ENCODE peak calls at places on chromosomes 6 and 20, in six cellular contexts. One of them, this sample, is unnamed.

GRCh38 chr6:24775520-24776058 is 852 bp downstream of the GMNN start:
- DNase-seq in tibial nerve: no peak
- DNase-seq in HCT116: no peak
- DNase-seq in testis: no peak
- DNase-seq in upper lobe of left lung: no peak
- DNase-seq in sigmoid colon: no peak
- DNase-seq in this sample: no peak

GRCh38 chr6:127015858-127016257 is 102.6 kb upstream of the RSPO3 start:
- DNase-seq in HCT116: no peak
- DNase-seq in upper lobe of left lung: no peak
- DNase-seq in tibial nerve: no peak
- DNase-seq in testis: no peak
- DNase-seq in sigmoid colon: no peak
- DNase-seq in this sample: no peak

GRCh38 chr6:37010402-37010892 is 5.0 kb downstream of the FGD2 start:
- DNase-seq in testis: no peak
- DNase-seq in sigmoid colon: no peak
- DNase-seq in tibial nerve: no peak
- DNase-seq in HCT116: no peak
- DNase-seq in upper lobe of left lung: no peak
- DNase-seq in this sample: no peak

GRCh38 chr6:25034477-25034876 is 98.7 kb upstream of the RIPOR2 start:
- DNase-seq in testis: no peak
- DNase-seq in sigmoid colon: no peak
- DNase-seq in upper lobe of left lung: no peak
- DNase-seq in tibial nerve: no peak
- DNase-seq in HCT116: no peak
- DNase-seq in this sample: no peak

GRCh38 chr6:128403618-128404444 is 116.6 kb downstream of the PTPRK start:
- DNase-seq in tibial nerve: no peak
- DNase-seq in testis: no peak
- DNase-seq in sigmoid colon: no peak
- DNase-seq in upper lobe of left lung: no peak
- DNase-seq in HCT116: no peak
- DNase-seq in this sample: no peak

GRCh38 chr6:147642458-147642857 is 134.0 kb downstream of the SAMD5 start:
- DNase-seq in HCT116: no peak
- DNase-seq in testis: no peak
- DNase-seq in tibial nerve: no peak
- DNase-seq in sigmoid colon: no peak
- DNase-seq in upper lobe of left lung: no peak
- DNase-seq in this sample: no peak

GRCh38 chr6:36780517-36781210 is 58.6 kb downstream of the CPNE5 start:
- DNase-seq in upper lobe of left lung: peak; percentile 56
- DNase-seq in sigmoid colon: no peak
- DNase-seq in HCT116: no peak
- DNase-seq in testis: no peak
- DNase-seq in tibial nerve: no peak
- DNase-seq in this sample: no peak

GRCh38 chr6:52420668-52421358 is 671 bp downstream of the EFHC1 start:
- DNase-seq in upper lobe of left lung: no peak
- DNase-seq in testis: peak; percentile 65
- DNase-seq in sigmoid colon: peak; percentile 66
- DNase-seq in HCT116: no peak
- DNase-seq in tibial nerve: no peak
- DNase-seq in this sample: no peak

GRCh38 chr6:33583591-33584155 is 3.6 kb upstream of the BAK1 start:
- DNase-seq in testis: no peak
- DNase-seq in tibial nerve: no peak
- DNase-seq in HCT116: no peak
- DNase-seq in upper lobe of left lung: no peak
- DNase-seq in sigmoid colon: no peak
- DNase-seq in this sample: no peak

GRCh38 chr20:44598413-44599290 is 16.3 kb downstream of the PKIG start:
- DNase-seq in sigmoid colon: no peak
- DNase-seq in testis: no peak
- DNase-seq in upper lobe of left lung: peak; percentile 42
- DNase-seq in tibial nerve: no peak
- DNase-seq in HCT116: no peak
- DNase-seq in this sample: no peak

GRCh38 chr6:36599791-36600209 is 5.6 kb downstream of the SRSF3 start:
- DNase-seq in sigmoid colon: peak; percentile 71
- DNase-seq in tibial nerve: peak; percentile 39
- DNase-seq in testis: peak; percentile 47
- DNase-seq in HCT116: no peak
- DNase-seq in upper lobe of left lung: peak; percentile 37
- DNase-seq in this sample: no peak

GRCh38 chr6:1267057-1267732 is 44.7 kb upstream of the FOXQ1 start:
- DNase-seq in testis: no peak
- DNase-seq in HCT116: no peak
- DNase-seq in upper lobe of left lung: no peak
- DNase-seq in tibial nerve: no peak
- DNase-seq in sigmoid colon: no peak
- DNase-seq in this sample: no peak
- TF ChIP-seq POLR2A in testis: no peak
- TF ChIP-seq POLR2A in HCT116: no peak
- TF ChIP-seq POLR2A in upper lobe of left lung: no peak
- TF ChIP-seq POLR2A in tibial nerve: no peak
- TF ChIP-seq POLR2A in sigmoid colon: no peak
- TF ChIP-seq POLR2A in this sample: no peak

GRCh38 chr6:137769797-137770362 is 97.2 kb upstream of the TNFAIP3 start:
- DNase-seq in upper lobe of left lung: no peak
- DNase-seq in tibial nerve: no peak
- DNase-seq in HCT116: no peak
- DNase-seq in testis: no peak
- DNase-seq in sigmoid colon: no peak
- DNase-seq in this sample: no peak

GRCh38 chr6:137766596-137767370 is 100.3 kb upstream of the TNFAIP3 start:
- DNase-seq in sigmoid colon: no peak
- DNase-seq in testis: no peak
- DNase-seq in upper lobe of left lung: no peak
- DNase-seq in HCT116: no peak
- DNase-seq in tibial nerve: no peak
- DNase-seq in this sample: no peak

GRCh38 chr6:137768935-137769334 is 98.1 kb upstream of the TNFAIP3 start:
- DNase-seq in tibial nerve: no peak
- DNase-seq in sigmoid colon: no peak
- DNase-seq in testis: no peak
- DNase-seq in upper lobe of left lung: no peak
- DNase-seq in HCT116: no peak
- DNase-seq in this sample: no peak

GRCh38 chr6:137767465-137767864 is 99.6 kb upstream of the TNFAIP3 start:
- DNase-seq in testis: no peak
- DNase-seq in upper lobe of left lung: no peak
- DNase-seq in sigmoid colon: no peak
- DNase-seq in tibial nerve: no peak
- DNase-seq in HCT116: no peak
- DNase-seq in this sample: no peak

DNA sequence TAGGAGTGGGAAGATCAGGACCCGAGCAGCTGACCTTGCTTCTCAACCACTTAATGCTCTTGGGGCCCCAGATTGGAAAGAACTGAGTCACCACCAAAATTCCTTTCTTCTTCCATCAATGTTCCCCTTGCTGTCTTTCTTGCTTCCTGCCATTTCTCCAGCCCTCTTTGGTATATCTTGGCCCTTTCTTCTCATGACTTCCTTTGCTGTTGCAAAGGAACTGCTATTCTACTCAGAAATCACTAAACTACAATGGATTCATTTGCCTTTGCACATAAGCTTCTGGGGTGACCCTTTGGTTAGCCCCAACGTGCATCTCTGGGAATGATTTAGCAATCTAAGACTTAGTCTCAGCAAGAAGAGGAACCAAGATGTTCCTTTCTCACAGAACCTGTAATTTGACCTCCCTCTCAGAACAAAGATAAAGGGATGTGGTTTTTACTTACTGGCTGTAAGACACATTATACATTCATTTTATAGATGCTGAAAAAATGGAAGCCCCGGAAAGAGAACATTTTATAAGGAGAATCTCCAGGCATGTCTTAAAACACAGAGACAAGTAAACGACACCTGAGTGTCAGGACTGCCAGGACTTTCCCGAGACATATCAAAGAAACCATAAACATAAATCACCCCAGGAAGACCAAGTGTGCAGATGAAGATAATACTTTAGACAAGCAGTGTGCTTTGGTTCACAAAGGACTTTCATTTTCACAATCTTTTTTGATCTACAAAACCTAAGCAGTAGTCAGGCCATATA is 98.9 kb upstream of the TNFAIP3 start:
- DNase-seq in tibial nerve: no peak
- DNase-seq in upper lobe of left lung: no peak
- DNase-seq in HCT116: no peak
- DNase-seq in sigmoid colon: no peak
- DNase-seq in testis: no peak
- DNase-seq in this sample: no peak
- H3K4me3 ChIP-seq in tibial nerve: no peak overlapping the region
- H3K4me3 ChIP-seq in upper lobe of left lung: no peak overlapping the region
- H3K4me3 ChIP-seq in HCT116: no peak overlapping the region
- H3K4me3 ChIP-seq in sigmoid colon: no peak overlapping the region
- H3K4me3 ChIP-seq in testis: no peak overlapping the region
- H3K4me3 ChIP-seq in this sample: no peak overlapping the region

GRCh38 chr6:5398530-5398929 is 137.2 kb downstream of the FARS2 start:
- DNase-seq in sigmoid colon: no peak
- DNase-seq in upper lobe of left lung: no peak
- DNase-seq in tibial nerve: no peak
- DNase-seq in testis: no peak
- DNase-seq in HCT116: peak; percentile 43
- DNase-seq in this sample: no peak
- TF ChIP-seq CTCF in sigmoid colon: peak; percentile 16
- TF ChIP-seq CTCF in upper lobe of left lung: peak; percentile 43
- TF ChIP-seq CTCF in tibial nerve: peak; percentile 42
- TF ChIP-seq CTCF in testis: no peak
- TF ChIP-seq CTCF in HCT116: peak; percentile 60
- TF ChIP-seq CTCF in this sample: no peak

DNA sequence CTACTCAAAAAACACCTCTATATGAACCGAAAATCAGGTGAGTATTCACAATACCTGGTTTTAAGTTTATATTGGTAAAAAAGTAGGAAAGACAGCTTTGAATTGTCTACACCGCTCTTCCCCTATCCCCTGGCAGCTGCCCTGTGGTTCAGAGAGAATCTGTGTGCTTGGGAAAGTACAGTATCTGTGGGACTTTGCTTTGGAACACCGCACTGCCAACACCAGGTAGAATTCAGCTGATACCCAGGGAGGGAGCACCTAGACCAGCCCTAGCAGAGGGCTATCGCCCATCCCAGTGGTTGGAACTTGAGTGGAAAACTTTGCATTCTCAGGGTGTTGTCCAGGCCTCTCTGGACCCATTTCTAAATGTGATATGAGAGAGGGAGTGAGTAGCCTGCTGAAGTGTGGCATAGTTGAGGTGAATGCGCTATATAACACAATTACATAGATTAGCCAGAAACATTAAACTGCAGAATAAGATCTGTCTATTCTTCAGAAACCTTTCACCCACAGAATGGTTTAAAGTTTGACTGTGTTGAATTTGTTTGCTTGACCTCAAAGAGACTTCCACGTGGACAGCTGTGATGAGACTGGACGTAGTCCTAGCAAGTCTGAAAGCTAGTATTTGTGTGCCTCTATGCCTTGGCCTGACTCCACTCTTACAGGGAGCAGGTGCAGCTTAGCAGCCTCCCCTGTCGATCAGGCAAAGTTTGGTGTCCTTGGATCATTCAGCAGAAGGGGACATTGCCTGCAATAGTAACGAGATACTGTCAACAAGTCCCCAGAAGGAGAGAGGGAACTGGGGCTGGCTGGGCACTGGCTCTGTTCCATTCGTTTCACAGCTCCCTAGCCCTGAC is 11.5 kb upstream of the MPC1 start:
- DNase-seq in tibial nerve: no peak
- DNase-seq in upper lobe of left lung: no peak
- DNase-seq in sigmoid colon: no peak
- DNase-seq in HCT116: no peak
- DNase-seq in testis: no peak
- DNase-seq in this sample: no peak
- TF ChIP-seq POLR2A in tibial nerve: no peak
- TF ChIP-seq POLR2A in upper lobe of left lung: no peak
- TF ChIP-seq POLR2A in sigmoid colon: no peak
- TF ChIP-seq POLR2A in HCT116: no peak
- TF ChIP-seq POLR2A in testis: no peak
- TF ChIP-seq POLR2A in this sample: no peak

GRCh38 chr20:19975436-19975799 is 41.7 kb upstream of the NAA20 start:
- DNase-seq in HCT116: no peak
- DNase-seq in sigmoid colon: peak; percentile 77
- DNase-seq in testis: peak; percentile 77
- DNase-seq in upper lobe of left lung: peak; percentile 67
- DNase-seq in tibial nerve: no peak
- DNase-seq in this sample: no peak
- H3K4me3 ChIP-seq in HCT116: no peak overlapping the region
- H3K4me3 ChIP-seq in sigmoid colon: peak overlapping the region; percentile 58
- H3K4me3 ChIP-seq in testis: peak overlapping the region; percentile 43
- H3K4me3 ChIP-seq in upper lobe of left lung: peak overlapping the region; percentile 70
- H3K4me3 ChIP-seq in tibial nerve: peak overlapping the region; percentile 64
- H3K4me3 ChIP-seq in this sample: peak overlapping the region; percentile 48

GRCh38 chr6:160041608-160042007 is 72.7 kb downstream of the IGF2R start:
- DNase-seq in testis: peak; percentile 49
- DNase-seq in upper lobe of left lung: peak; percentile 88
- DNase-seq in sigmoid colon: no peak
- DNase-seq in HCT116: no peak
- DNase-seq in tibial nerve: peak; percentile 44
- DNase-seq in this sample: peak; percentile 79
- TF ChIP-seq CTCF in testis: no peak
- TF ChIP-seq CTCF in upper lobe of left lung: peak; percentile 57
- TF ChIP-seq CTCF in sigmoid colon: no peak
- TF ChIP-seq CTCF in HCT116: no peak
- TF ChIP-seq CTCF in tibial nerve: no peak
- TF ChIP-seq CTCF in this sample: no peak